ENCODE peak calls at places on chromosomes 13 and 19, in ten cellular contexts. M is astrocyte of the spinal cord; J is GM13977; C is lower leg skin; P is H9; Q is left lung; S is fibroblast of pulmonary artery; L is AG04450; A is transverse colon; Y is CD8-positive, alpha-beta T cell. F is an unnamed sample.
A peak's percentile ranks its signal among the peaks of the same experiment; 100 is the strongest.

GRCh38 chr13:114185182-114185971 is 6.3 kb downstream of the CFAP97D2 start:
- DNase-seq in Q (no peak), A (no peak), L (no peak), M (no peak), S (no peak), J (no peak), P (no peak), C (no peak), Y (no peak), F (no peak)

GRCh38 chr19:792361-792885 is 4.8 kb upstream of the PTBP1 start:
- DNase-seq in S (no peak), P (peak; percentile 41), M (no peak), J (no peak), Q (no peak), C (no peak), L (no peak), A (no peak), Y (no peak), F (no peak)

GRCh38 chr19:29583196-29584006 is 22.7 kb upstream of the POP4 start:
- DNase-seq in M (no peak), J (no peak), Y (no peak), P (no peak), A (no peak), C (no peak), Q (no peak), L (no peak), S (peak; percentile 45), F (no peak)

GRCh38 chr19:6710273-6711077 is 10.0 kb downstream of the C3 start:
- DNase-seq in A (no peak), L (no peak), P (peak; percentile 65), Q (no peak), M (no peak), C (no peak), S (no peak), Y (no peak), J (no peak), F (peak; percentile 66)

GRCh38 chr19:57362419-57362818 is 932 bp upstream of the TRAPPC2B start:
- DNase-seq in P (no peak), J (no peak), M (no peak), S (no peak), Q (no peak), L (no peak), Y (no peak), C (no peak), A (no peak), F (no peak)

GRCh38 chr19:29798783-29799182 is 13.0 kb upstream of the CCNE1 start:
- DNase-seq in M (no peak), J (no peak), A (no peak), L (no peak), Y (no peak), Q (no peak), C (no peak), S (peak; percentile 17), P (no peak), F (no peak)

GRCh38 chr19:9370747-9371619 is 8.2 kb downstream of the ZNF177 start:
- DNase-seq in Y (no peak), M (no peak), S (no peak), L (no peak), J (no peak), C (no peak), Q (no peak), P (no peak), A (no peak), F (no peak)

GRCh38 chr19:38004505-38005223 is 97.7 kb downstream of the SIPA1L3 start:
- DNase-seq in Y (no peak), A (peak; percentile 67), S (peak; percentile 98), M (peak; percentile 97), J (peak; percentile 67), Q (peak; percentile 80), P (peak; percentile 93), C (peak; percentile 93), L (peak; percentile 91), F (peak; percentile 76)

GRCh38 chr13:34031629-34032028 is 213.7 kb downstream of the RFC3 start:
- DNase-seq in J (no peak), C (no peak), M (no peak), Y (no peak), L (no peak), Q (no peak), A (no peak), P (no peak), S (no peak), F (no peak)

GRCh38 chr13:48560657-48561337 is 27.9 kb upstream of the RCBTB2 start:
- DNase-seq in C (no peak), Y (no peak), S (no peak), Q (no peak), L (no peak), M (no peak), P (no peak), J (no peak), A (no peak), F (no peak)

GRCh38 chr19:17243854-17244617 is 1.7 kb downstream of the NR2F6 start:
- DNase-seq in S (peak; percentile 42), A (peak; percentile 70), Y (no peak), C (no peak), P (peak; percentile 59), M (no peak), L (no peak), J (no peak), Q (peak; percentile 52), F (no peak)

GRCh38 chr19:34888091-34888490 is 38.6 kb upstream of the ZNF30 start:
- DNase-seq in C (no peak), J (no peak), P (no peak), Y (no peak), M (no peak), L (no peak), S (no peak), A (no peak), Q (no peak), F (no peak)

GRCh38 chr13:49828452-49828851 is 36.0 kb upstream of the KPNA3 start:
- DNase-seq in J (no peak), C (no peak), S (no peak), Q (no peak), L (no peak), Y (no peak), A (no peak), P (no peak), M (no peak), F (no peak)
- TF ChIP-seq CTCF in J (no peak), C (no peak), S (no peak), Q (no peak), L (no peak), Y (no peak), A (no peak), P (no peak), M (no peak), F (no peak)

GRCh38 chr19:53019684-53020083 is 6.0 kb downstream of the ERVV-1 start:
- DNase-seq in S (peak; percentile 16), C (no peak), A (no peak), M (no peak), P (peak; percentile 86), J (no peak), Q (no peak), L (no peak), Y (no peak), F (no peak)
- TF ChIP-seq CTCF in S (peak; percentile 17), C (no peak), A (no peak), M (no peak), P (peak; percentile 83), J (no peak), Q (no peak), L (no peak), Y (no peak), F (no peak)

DNA sequence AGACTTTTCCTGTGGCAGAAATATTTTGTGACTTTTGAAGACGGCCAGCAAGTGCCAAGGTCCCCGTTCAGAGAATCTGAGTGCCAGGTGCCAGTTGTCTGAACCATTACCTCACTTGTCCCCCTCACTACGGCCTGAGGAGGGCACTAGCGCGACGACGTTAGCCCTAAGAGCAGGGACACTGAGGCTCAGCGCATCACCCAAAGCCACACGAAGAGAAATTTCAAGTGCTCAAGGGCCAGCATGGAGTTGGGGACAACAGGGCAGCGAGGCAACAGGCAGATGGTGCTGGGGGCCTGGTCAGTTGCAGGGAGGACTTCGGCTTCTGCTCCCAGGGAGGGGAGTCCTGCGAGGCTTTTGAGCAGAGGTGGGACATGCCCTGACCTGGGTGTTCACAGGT is 9.5 kb upstream of the TYK2 start:
- DNase-seq in M (no peak), P (peak; percentile 68), Q (no peak), Y (no peak), S (peak; percentile 18), A (no peak), L (no peak), C (no peak), J (no peak), F (peak; percentile 9)
- TF ChIP-seq CTCF in M (peak; percentile 36), P (peak; percentile 58), Q (no peak), Y (no peak), S (peak; percentile 14), A (no peak), L (peak; percentile 27), C (no peak), J (peak; percentile 33), F (peak; percentile 19)

GRCh38 chr19:18283338-18283737 is 1.9 kb upstream of the JUND start:
- DNase-seq in P (no peak), M (no peak), L (no peak), J (no peak), Y (no peak), A (no peak), Q (no peak), S (no peak), C (no peak), F (no peak)

GRCh38 chr19:18282788-18283141 is 1.3 kb upstream of the JUND start:
- DNase-seq in M (no peak), J (no peak), S (no peak), P (no peak), L (no peak), Y (no peak), A (peak; percentile 77), Q (no peak), C (no peak), F (no peak)

GRCh38 chr19:18280247-18281081 is 958 bp downstream of the JUND start:
- DNase-seq in A (peak; percentile 87), S (peak; percentile 75), Q (peak; percentile 85), M (peak; percentile 72), L (no peak), Y (peak; percentile 84), P (peak; percentile 60), J (peak; percentile 90), C (peak; percentile 71), F (peak; percentile 92)

GRCh38 chr19:18281082-18282020 is at the start of gene JUND:
- DNase-seq in J (peak; percentile 100), C (peak; percentile 96), P (peak; percentile 97), Q (peak; percentile 98), L (peak; percentile 94), M (peak; percentile 99), S (peak; percentile 99), Y (peak; percentile 98), A (peak; percentile 98), F (peak; percentile 100)

DNA sequence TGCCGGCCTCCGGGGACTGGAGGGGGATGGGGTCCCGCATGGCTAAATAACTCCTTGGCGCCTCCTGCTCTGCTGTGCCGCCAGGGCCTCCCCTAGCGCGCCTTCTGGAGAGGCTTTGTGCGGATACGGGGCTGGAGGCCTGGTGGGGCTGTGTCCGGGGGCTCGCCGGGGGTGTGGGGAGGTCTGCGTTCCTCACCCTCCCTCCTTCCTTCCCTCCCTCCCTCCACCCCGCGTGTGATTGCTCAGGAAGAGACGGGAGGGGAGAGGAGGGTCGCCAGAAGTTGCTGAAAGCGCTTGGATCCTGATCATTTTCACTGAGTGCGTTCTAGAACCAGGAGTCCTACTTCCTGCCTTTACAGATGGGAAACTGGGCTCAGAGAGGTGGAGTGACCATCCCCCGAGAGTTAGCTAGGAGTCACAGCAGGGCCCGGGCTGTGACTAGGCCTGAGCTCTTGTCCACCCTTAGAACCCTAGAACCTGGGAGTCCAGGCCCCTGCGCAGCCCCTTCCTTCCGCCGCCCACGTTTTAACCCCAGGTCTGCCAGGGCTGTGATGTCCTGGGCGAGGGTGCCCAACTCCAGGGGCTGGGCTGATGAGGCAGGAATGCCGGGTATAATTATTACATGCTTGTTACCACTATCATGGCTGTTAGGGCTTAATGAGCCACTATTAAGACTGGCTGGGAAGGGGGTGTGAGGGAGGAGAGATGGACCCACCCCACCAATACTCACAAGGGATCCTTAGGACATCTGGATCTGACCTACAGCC is 782 bp upstream of the JUND start:
- DNase-seq in A (no peak), J (no peak), L (peak; percentile 69), M (no peak), S (no peak), Q (no peak), P (no peak), Y (no peak), C (no peak), F (no peak)
- TF ChIP-seq CTCF in A (peak; percentile 33), J (no peak), L (peak; percentile 36), M (peak; percentile 30), S (no peak), Q (no peak), P (no peak), Y (no peak), C (no peak), F (peak; percentile 3)